ENCODE peak calls at places on chromosomes 13 and 19, in seven cellular contexts. T, Z, F, U, B, J and W are unnamed samples.

GRCh38 chr19:16603090-16603489 is 24.9 kb downstream of the MED26 start:
- DNase-seq in F (no peak), B (no peak), U (no peak), J (no peak), T (no peak), Z (no peak), W (no peak)

GRCh38 chr19:53991224-53992113 is at the start of gene CACNG6:
- DNase-seq in U (no peak), Z (no peak), J (no peak), B (peak), T (no peak), F (no peak), W (peak)

GRCh38 chr13:28406728-28407266 is 88.1 kb downstream of the FLT1 start:
- DNase-seq in T (no peak), U (no peak), F (no peak), J (no peak), B (no peak), Z (no peak), W (no peak)

GRCh38 chr13:19181621-19182485 is at the start of gene TUBA3C:
- DNase-seq in Z (no peak), J (no peak), T (no peak), F (no peak), U (no peak), B (no peak), W (no peak)

GRCh38 chr13:24228852-24229458 is 68.4 kb downstream of the SPATA13 start:
- DNase-seq in U (peak), T (peak), B (peak), Z (no peak), F (no peak), J (no peak), W (peak)

GRCh38 chr19:54480048-54480447 is 7.0 kb upstream of the CDC42EP5 start:
- DNase-seq in F (no peak), T (no peak), B (no peak), U (no peak), Z (no peak), J (no peak), W (no peak)

GRCh38 chr19:45484273-45484945 is 12.4 kb downstream of the RTN2 start:
- DNase-seq in Z (no peak), T (peak), B (no peak), J (no peak), F (no peak), U (no peak), W (peak)

GRCh38 chr13:98171806-98172569 is 5.1 kb downstream of the RNF113B start:
- DNase-seq in T (peak), Z (no peak), B (no peak), J (no peak), F (no peak), U (no peak), W (peak)

GRCh38 chr13:44116562-44117315 is 237.0 kb downstream of the LACC1 start:
- DNase-seq in U (no peak), B (no peak), T (peak), F (no peak), Z (no peak), J (no peak), W (peak)

GRCh38 chr19:52248256-52248655 is 21.1 kb upstream of the ZNF766 start:
- DNase-seq in U (peak), Z (no peak), J (peak), T (peak), F (peak), B (peak), W (peak)

GRCh38 chr19:10751109-10751972 is 33.5 kb downstream of the DNM2 start:
- DNase-seq in U (no peak), B (no peak), F (no peak), Z (no peak), T (no peak), J (no peak), W (no peak)

GRCh38 chr13:31824705-31825512 is 85.6 kb downstream of the RXFP2 start:
- DNase-seq in U (peak), Z (no peak), F (no peak), J (no peak), B (no peak), T (peak), W (peak)

GRCh38 chr13:75432811-75433244 is 49.1 kb downstream of the TBC1D4 start:
- DNase-seq in Z (no peak), T (no peak), J (no peak), U (no peak), B (no peak), F (no peak), W (no peak)

GRCh38 chr19:5691930-5692784 is 2.1 kb downstream of the RPL36 start:
- DNase-seq in F (no peak), B (no peak), J (peak), Z (no peak), U (no peak), T (no peak), W (peak)

GRCh38 chr13:113135281-113135760 is 12.7 kb downstream of the F10 start:
- DNase-seq in B (no peak), Z (no peak), J (no peak), U (no peak), F (no peak), T (no peak), W (no peak)

GRCh38 chr13:50994651-50995050 is 85.1 kb downstream of the RNASEH2B start:
- DNase-seq in J (no peak), Z (no peak), F (no peak), T (no peak), U (no peak), B (no peak), W (no peak)

GRCh38 chr19:47186337-47187022 is 44.5 kb downstream of the BBC3 start:
- DNase-seq in Z (peak), J (peak), B (no peak), F (peak), T (no peak), U (no peak), W (no peak)

GRCh38 chr13:42401376-42401775 is 129.4 kb downstream of the AKAP11 start:
- DNase-seq in F (no peak), Z (no peak), J (no peak), T (no peak), B (peak), U (no peak), W (no peak)

GRCh38 chr13:59991395-59991794 is 172.3 kb downstream of the DIAPH3 start:
- DNase-seq in F (no peak), Z (no peak), T (no peak), J (no peak), B (no peak), U (no peak), W (no peak)

GRCh38 chr19:49212302-49212701 is 54.7 kb downstream of the TRPM4 start:
- DNase-seq in Z (no peak), J (no peak), U (peak), B (peak), T (peak), F (no peak), W (no peak)

GRCh38 chr19:23286477-23286876 is 36.3 kb upstream of the ZNF724 start:
- DNase-seq in Z (no peak), F (no peak), U (peak), T (no peak), J (no peak), B (no peak), W (no peak)

GRCh38 chr19:6250024-6250605 is 29.7 kb downstream of the MLLT1 start:
- DNase-seq in Z (no peak), J (no peak), U (no peak), B (no peak), F (no peak), T (peak), W (peak)

GRCh38 chr13:43939149-43939548 is 59.4 kb downstream of the LACC1 start:
- DNase-seq in B (no peak), Z (no peak), F (no peak), T (no peak), J (no peak), U (no peak), W (no peak)

GRCh38 chr13:46181799-46182490 is at the start of gene LCP1:
- DNase-seq in Z (peak), B (no peak), T (no peak), F (no peak), U (no peak), J (peak), W (no peak)

GRCh38 chr19:48992571-48993174 is 436 bp downstream of the GYS1 start:
- DNase-seq in B (no peak), U (no peak), Z (no peak), T (no peak), J (no peak), F (no peak), W (no peak)

GRCh38 chr13:76556632-76557031 is 329.6 kb downstream of the KCTD12 start:
- DNase-seq in U (no peak), F (no peak), J (no peak), T (no peak), Z (no peak), B (no peak), W (no peak)

GRCh38 chr19:40214936-40215335 is 3.2 kb downstream of the TTC9B start:
- DNase-seq in B (no peak), F (no peak), J (no peak), T (no peak), U (no peak), Z (no peak), W (no peak)

GRCh38 chr19:17325881-17326594 is 8.6 kb downstream of the ANO8 start:
- DNase-seq in J (no peak), T (no peak), F (no peak), Z (no peak), B (no peak), U (no peak), W (no peak)